ENCODE peak calls at places on chromosomes 7 and 10, in seven cellular contexts. One of them, this sample, is unnamed.
A peak's percentile ranks its signal among the peaks of the same experiment; 100 is the strongest.

GRCh38 chr10:74642901-74643585 is 183.4 kb upstream of the KAT6B start:
- DNase-seq in H9: no peak
- DNase-seq in A549: no peak
- DNase-seq in transverse colon: no peak
- DNase-seq in epithelial cell of esophagus: no peak
- DNase-seq in NCI-H748 treated with DMSO at 0.1 percent for 48 hours: no peak
- DNase-seq in progenitor cell of endocrine pancreas: no peak
- DNase-seq in this sample: no peak

GRCh38 chr10:17644485-17644964 is 574 bp downstream of the STAM start:
- DNase-seq in progenitor cell of endocrine pancreas: no peak
- DNase-seq in H9: no peak
- DNase-seq in epithelial cell of esophagus: peak; percentile 32
- DNase-seq in NCI-H748 treated with DMSO at 0.1 percent for 48 hours: peak; percentile 2
- DNase-seq in transverse colon: no peak
- DNase-seq in A549: no peak
- DNase-seq in this sample: no peak

GRCh38 chr10:119655566-119656001 is 4.4 kb downstream of the BAG3 start:
- DNase-seq in NCI-H748 treated with DMSO at 0.1 percent for 48 hours: no peak
- DNase-seq in epithelial cell of esophagus: peak; percentile 69
- DNase-seq in H9: no peak
- DNase-seq in transverse colon: peak; percentile 52
- DNase-seq in progenitor cell of endocrine pancreas: no peak
- DNase-seq in A549: peak; percentile 59
- DNase-seq in this sample: no peak

GRCh38 chr10:107450056-107450455 is 285.6 kb upstream of the SORCS1 start:
- DNase-seq in H9: no peak
- DNase-seq in transverse colon: no peak
- DNase-seq in progenitor cell of endocrine pancreas: no peak
- DNase-seq in NCI-H748 treated with DMSO at 0.1 percent for 48 hours: no peak
- DNase-seq in epithelial cell of esophagus: no peak
- DNase-seq in A549: no peak
- DNase-seq in this sample: no peak

GRCh38 chr7:134905375-134905774 is 80.9 kb upstream of the AGBL3 start:
- DNase-seq in transverse colon: peak; percentile 39
- DNase-seq in progenitor cell of endocrine pancreas: no peak
- DNase-seq in NCI-H748 treated with DMSO at 0.1 percent for 48 hours: no peak
- DNase-seq in H9: no peak
- DNase-seq in epithelial cell of esophagus: peak; percentile 67
- DNase-seq in A549: no peak
- DNase-seq in this sample: no peak

GRCh38 chr10:34780818-34781380 is 34.2 kb downstream of the PARD3 start:
- DNase-seq in transverse colon: no peak
- DNase-seq in epithelial cell of esophagus: no peak
- DNase-seq in progenitor cell of endocrine pancreas: peak; percentile 14
- DNase-seq in A549: no peak
- DNase-seq in H9: no peak
- DNase-seq in NCI-H748 treated with DMSO at 0.1 percent for 48 hours: no peak
- DNase-seq in this sample: no peak

GRCh38 chr7:108503112-108504026 is 22.6 kb downstream of the PNPLA8 start:
- DNase-seq in NCI-H748 treated with DMSO at 0.1 percent for 48 hours: no peak
- DNase-seq in transverse colon: no peak
- DNase-seq in A549: no peak
- DNase-seq in progenitor cell of endocrine pancreas: no peak
- DNase-seq in H9: no peak
- DNase-seq in epithelial cell of esophagus: no peak
- DNase-seq in this sample: no peak

GRCh38 chr10:114881916-114882315 is 56.1 kb upstream of the TRUB1 start:
- DNase-seq in transverse colon: no peak
- DNase-seq in H9: no peak
- DNase-seq in epithelial cell of esophagus: peak; percentile 84
- DNase-seq in NCI-H748 treated with DMSO at 0.1 percent for 48 hours: no peak
- DNase-seq in progenitor cell of endocrine pancreas: no peak
- DNase-seq in A549: no peak
- DNase-seq in this sample: no peak

GRCh38 chr7:108517951-108518350 is 8.0 kb downstream of the PNPLA8 start:
- DNase-seq in transverse colon: no peak
- DNase-seq in epithelial cell of esophagus: no peak
- DNase-seq in A549: no peak
- DNase-seq in NCI-H748 treated with DMSO at 0.1 percent for 48 hours: no peak
- DNase-seq in H9: no peak
- DNase-seq in progenitor cell of endocrine pancreas: no peak
- DNase-seq in this sample: no peak

GRCh38 chr10:78335691-78336401 is 302.2 kb downstream of the RPS24 start:
- DNase-seq in H9: peak; percentile 14
- DNase-seq in transverse colon: no peak
- DNase-seq in epithelial cell of esophagus: no peak
- DNase-seq in progenitor cell of endocrine pancreas: no peak
- DNase-seq in NCI-H748 treated with DMSO at 0.1 percent for 48 hours: no peak
- DNase-seq in A549: no peak
- DNase-seq in this sample: no peak

GRCh38 chr10:32210306-32211045 is 136.5 kb downstream of the EPC1 start:
- DNase-seq in progenitor cell of endocrine pancreas: no peak
- DNase-seq in H9: peak; percentile 43
- DNase-seq in NCI-H748 treated with DMSO at 0.1 percent for 48 hours: peak; percentile 8
- DNase-seq in transverse colon: peak; percentile 24
- DNase-seq in epithelial cell of esophagus: peak; percentile 59
- DNase-seq in A549: peak; percentile 78
- DNase-seq in this sample: peak; percentile 35

GRCh38 chr10:97154162-97154561 is 31.6 kb downstream of the SLIT1 start:
- DNase-seq in epithelial cell of esophagus: no peak
- DNase-seq in H9: no peak
- DNase-seq in progenitor cell of endocrine pancreas: no peak
- DNase-seq in A549: no peak
- DNase-seq in NCI-H748 treated with DMSO at 0.1 percent for 48 hours: no peak
- DNase-seq in transverse colon: no peak
- DNase-seq in this sample: no peak

GRCh38 chr10:12097791-12098190 is 29.0 kb downstream of the DHTKD1 start:
- DNase-seq in epithelial cell of esophagus: peak; percentile 40
- DNase-seq in A549: peak; percentile 42
- DNase-seq in progenitor cell of endocrine pancreas: no peak
- DNase-seq in NCI-H748 treated with DMSO at 0.1 percent for 48 hours: no peak
- DNase-seq in transverse colon: peak; percentile 32
- DNase-seq in H9: no peak
- DNase-seq in this sample: no peak

GRCh38 chr7:127504715-127505114 is 80.7 kb downstream of the GCC1 start:
- DNase-seq in NCI-H748 treated with DMSO at 0.1 percent for 48 hours: no peak
- DNase-seq in progenitor cell of endocrine pancreas: no peak
- DNase-seq in A549: peak; percentile 29
- DNase-seq in H9: peak; percentile 72
- DNase-seq in epithelial cell of esophagus: peak; percentile 14
- DNase-seq in transverse colon: peak; percentile 12
- DNase-seq in this sample: no peak

GRCh38 chr7:24827589-24827988 is 70.3 kb upstream of the GSDME start:
- DNase-seq in epithelial cell of esophagus: peak; percentile 52
- DNase-seq in transverse colon: no peak
- DNase-seq in A549: no peak
- DNase-seq in NCI-H748 treated with DMSO at 0.1 percent for 48 hours: no peak
- DNase-seq in H9: no peak
- DNase-seq in progenitor cell of endocrine pancreas: no peak
- DNase-seq in this sample: no peak

GRCh38 chr7:101594790-101595189 is 34.3 kb downstream of the MYL10 start:
- DNase-seq in epithelial cell of esophagus: no peak
- DNase-seq in transverse colon: no peak
- DNase-seq in H9: peak; percentile 10
- DNase-seq in progenitor cell of endocrine pancreas: no peak
- DNase-seq in NCI-H748 treated with DMSO at 0.1 percent for 48 hours: no peak
- DNase-seq in A549: no peak
- DNase-seq in this sample: no peak

GRCh38 chr10:11934262-11934661 is 108.3 kb downstream of the UPF2 start:
- DNase-seq in A549: no peak
- DNase-seq in NCI-H748 treated with DMSO at 0.1 percent for 48 hours: no peak
- DNase-seq in transverse colon: peak; percentile 54
- DNase-seq in H9: no peak
- DNase-seq in epithelial cell of esophagus: peak; percentile 10
- DNase-seq in progenitor cell of endocrine pancreas: no peak
- DNase-seq in this sample: no peak

GRCh38 chr10:101028446-101029244 is 2.3 kb downstream of the PDZD7 start:
- DNase-seq in progenitor cell of endocrine pancreas: no peak
- DNase-seq in epithelial cell of esophagus: no peak
- DNase-seq in transverse colon: no peak
- DNase-seq in NCI-H748 treated with DMSO at 0.1 percent for 48 hours: no peak
- DNase-seq in A549: no peak
- DNase-seq in H9: no peak
- DNase-seq in this sample: no peak

GRCh38 chr7:35908305-35909223 is 107.7 kb downstream of the SEPTIN7 start:
- DNase-seq in H9: no peak
- DNase-seq in epithelial cell of esophagus: no peak
- DNase-seq in progenitor cell of endocrine pancreas: no peak
- DNase-seq in A549: no peak
- DNase-seq in NCI-H748 treated with DMSO at 0.1 percent for 48 hours: no peak
- DNase-seq in transverse colon: no peak
- DNase-seq in this sample: no peak

GRCh38 chr7:88169717-88170320 is 50.0 kb downstream of the SRI start:
- DNase-seq in progenitor cell of endocrine pancreas: no peak
- DNase-seq in NCI-H748 treated with DMSO at 0.1 percent for 48 hours: no peak
- DNase-seq in transverse colon: no peak
- DNase-seq in A549: peak; percentile 11
- DNase-seq in H9: no peak
- DNase-seq in epithelial cell of esophagus: peak; percentile 30
- DNase-seq in this sample: no peak

GRCh38 chr10:77637474-77637985 is at the start of gene KCNMA1:
- DNase-seq in A549: peak; percentile 55
- DNase-seq in NCI-H748 treated with DMSO at 0.1 percent for 48 hours: no peak
- DNase-seq in epithelial cell of esophagus: peak; percentile 37
- DNase-seq in H9: peak; percentile 47
- DNase-seq in transverse colon: peak; percentile 26
- DNase-seq in progenitor cell of endocrine pancreas: peak; percentile 19
- DNase-seq in this sample: no peak

GRCh38 chr7:29126804-29127203 is 19.5 kb downstream of the CPVL start:
- DNase-seq in NCI-H748 treated with DMSO at 0.1 percent for 48 hours: no peak
- DNase-seq in progenitor cell of endocrine pancreas: no peak
- DNase-seq in transverse colon: no peak
- DNase-seq in H9: no peak
- DNase-seq in epithelial cell of esophagus: peak; percentile 57
- DNase-seq in A549: no peak
- DNase-seq in this sample: no peak

GRCh38 chr10:36676321-36677169 is 448.9 kb upstream of the ANKRD30A start:
- DNase-seq in A549: no peak
- DNase-seq in progenitor cell of endocrine pancreas: no peak
- DNase-seq in epithelial cell of esophagus: no peak
- DNase-seq in H9: no peak
- DNase-seq in NCI-H748 treated with DMSO at 0.1 percent for 48 hours: peak; percentile 99
- DNase-seq in transverse colon: no peak
- DNase-seq in this sample: no peak

GRCh38 chr10:110600487-110601101 is 33.1 kb downstream of the SMC3 start:
- DNase-seq in H9: peak; percentile 45
- DNase-seq in progenitor cell of endocrine pancreas: peak; percentile 23
- DNase-seq in NCI-H748 treated with DMSO at 0.1 percent for 48 hours: peak; percentile 6
- DNase-seq in transverse colon: no peak
- DNase-seq in epithelial cell of esophagus: peak; percentile 70
- DNase-seq in A549: peak; percentile 82
- DNase-seq in this sample: no peak

GRCh38 chr7:39609462-39610149 is 13.8 kb upstream of the RALA start:
- DNase-seq in A549: no peak
- DNase-seq in epithelial cell of esophagus: no peak
- DNase-seq in NCI-H748 treated with DMSO at 0.1 percent for 48 hours: no peak
- DNase-seq in progenitor cell of endocrine pancreas: peak; percentile 26
- DNase-seq in H9: peak; percentile 54
- DNase-seq in transverse colon: no peak
- DNase-seq in this sample: no peak